ENCODE peak calls at places on chromosomes 7 and 10, in four cellular contexts. F, K, L and V are unnamed samples.
A peak's percentile ranks its signal among the peaks of the same experiment; 100 is the strongest.

GRCh38 chr10:92103376-92104084 is 180.0 kb downstream of the BTAF1 start:
- DNase-seq in F (no peak), K (no peak), L (no peak), V (no peak)

GRCh38 chr10:76329891-76330575 is 898.6 kb downstream of the LRMDA start:
- DNase-seq in L (peak; percentile 60), K (no peak), F (no peak), V (no peak)

GRCh38 chr10:131207176-131207575 is 104.3 kb downstream of the TCERG1L start:
- DNase-seq in F (no peak), L (no peak), K (no peak), V (no peak)

GRCh38 chr10:97407211-97407951 is 6.2 kb upstream of the RRP12 start:
- DNase-seq in L (peak; percentile 73), F (peak; percentile 47), K (no peak), V (peak; percentile 81)

GRCh38 chr7:55280031-55280454 is 85.1 kb upstream of the LANCL2 start:
- DNase-seq in K (peak; percentile 63), L (peak; percentile 52), F (peak; percentile 49), V (peak; percentile 85)

GRCh38 chr7:2838873-2839578 is 5.1 kb downstream of the GNA12 start:
- DNase-seq in L (no peak), K (no peak), F (no peak), V (no peak)

GRCh38 chr7:137923380-137923779 is 76.6 kb upstream of the DGKI start:
- DNase-seq in F (no peak), K (no peak), L (peak; percentile 60), V (no peak)

GRCh38 chr7:30906520-30907240 is 5.0 kb upstream of the AQP1 start:
- DNase-seq in F (no peak), K (no peak), L (peak; percentile 53), V (no peak)

GRCh38 chr7:75905785-75906604 is 9.0 kb upstream of the POR start:
- DNase-seq in L (peak; percentile 85), F (peak; percentile 71), K (peak; percentile 69), V (peak; percentile 82)

GRCh38 chr7:139618482-139619366 is 95.2 kb downstream of the CLEC2L start:
- DNase-seq in F (peak; percentile 51), L (no peak), K (no peak), V (peak; percentile 16)

GRCh38 chr7:17564678-17565209 is 266.3 kb downstream of the AHR start:
- DNase-seq in F (no peak), K (no peak), L (peak; percentile 65), V (no peak)

GRCh38 chr10:114022292-114022691 is 21.4 kb upstream of the ADRB1 start:
- DNase-seq in L (no peak), F (peak; percentile 77), K (no peak), V (no peak)

GRCh38 chr10:71453186-71453585 is 56.5 kb downstream of the CDH23 start:
- DNase-seq in K (no peak), F (no peak), L (no peak), V (no peak)

GRCh38 chr7:19069842-19070241 is 47.6 kb downstream of the TWIST1 start:
- DNase-seq in F (no peak), K (no peak), L (no peak), V (no peak)

GRCh38 chr7:98049034-98049433 is 57.6 kb upstream of the LMTK2 start:
- DNase-seq in F (no peak), L (no peak), K (no peak), V (no peak)

GRCh38 chr7:26868841-26869505 is 4.6 kb upstream of the SKAP2 start:
- DNase-seq in F (no peak), K (no peak), L (no peak), V (no peak)

GRCh38 chr10:115093776-115094361 is 704 bp downstream of the ATRNL1 start:
- DNase-seq in L (peak; percentile 9), F (no peak), K (no peak), V (no peak)

GRCh38 chr10:97771055-97771811 is 566 bp downstream of the SFRP5 start:
- DNase-seq in K (no peak), L (peak; percentile 19), F (no peak), V (peak; percentile 80)